ENCODE peak calls at places on chromosomes 7 and 10, in seven cellular contexts. H is ovary, A is heart left ventricle, K is uterus, M is A549, T is H1, Y is HCT116. L is an unnamed sample.

GRCh38 chr10:62852961-62853702 is 37.0 kb upstream of the EGR2 start:
- DNase-seq in Y (no peak), K (no peak), A (no peak), M (no peak), T (no peak), H (no peak), L (no peak)

GRCh38 chr10:98224509-98224908 is 43.5 kb downstream of the LOXL4 start:
- DNase-seq in K (no peak), Y (no peak), M (no peak), H (no peak), A (no peak), T (no peak), L (no peak)

GRCh38 chr10:15796762-15797161 is 63.5 kb downstream of the MINDY3 start:
- DNase-seq in A (no peak), H (no peak), Y (no peak), K (no peak), M (no peak), T (no peak), L (no peak)

GRCh38 chr10:15211464-15211979 is 43.0 kb upstream of the NMT2 start:
- DNase-seq in M (no peak), T (no peak), Y (peak; percentile 60), A (no peak), K (no peak), H (no peak), L (no peak)

GRCh38 chr7:105487559-105488218 is 34.4 kb downstream of the PUS7 start:
- DNase-seq in T (peak; percentile 32), M (peak; percentile 62), H (no peak), K (no peak), A (no peak), Y (no peak), L (no peak)

GRCh38 chr10:89347706-89348457 is 20.1 kb downstream of the IFIT3 start:
- DNase-seq in M (no peak), T (no peak), A (no peak), H (no peak), Y (no peak), K (no peak), L (no peak)

GRCh38 chr7:148944935-148945934 is 61.1 kb upstream of the EZH2 start:
- DNase-seq in K (no peak), A (no peak), Y (no peak), T (no peak), M (peak; percentile 23), H (no peak), L (no peak)

GRCh38 chr10:88793747-88794299 is 8.7 kb upstream of the LIPM start:
- DNase-seq in T (no peak), M (no peak), Y (no peak), A (no peak), K (no peak), H (no peak), L (no peak)

GRCh38 chr7:80935971-80936370 is 17.1 kb upstream of the SEMA3C start:
- DNase-seq in M (no peak), H (no peak), K (no peak), T (no peak), Y (no peak), A (no peak), L (no peak)

GRCh38 chr10:49761201-49761788 is 828 bp downstream of the OGDHL start:
- DNase-seq in Y (no peak), T (no peak), H (no peak), M (no peak), K (no peak), A (no peak), L (no peak)

GRCh38 chr10:33460461-33461294 is 126.2 kb upstream of the NRP1 start:
- DNase-seq in M (no peak), A (peak; percentile 78), H (peak; percentile 24), K (peak; percentile 71), T (no peak), Y (no peak), L (no peak)

GRCh38 chr10:121822724-121823123 is 105.1 kb downstream of the ATE1 start:
- DNase-seq in A (no peak), Y (no peak), H (no peak), M (no peak), K (no peak), T (no peak), L (no peak)

GRCh38 chr7:116499168-116500070 is at the start of gene CAV2:
- DNase-seq in Y (peak; percentile 74), K (peak; percentile 71), A (peak; percentile 88), T (peak; percentile 69), H (peak; percentile 67), M (peak; percentile 82), L (no peak)

GRCh38 chr10:35843524-35844171 is 201.6 kb upstream of the FZD8 start:
- DNase-seq in K (no peak), Y (no peak), A (no peak), H (no peak), M (no peak), T (no peak), L (no peak)

GRCh38 chr10:132460691-132461090 is 63.7 kb downstream of the PWWP2B start:
- DNase-seq in M (no peak), A (peak; percentile 21), K (no peak), Y (no peak), T (no peak), H (no peak), L (no peak)

GRCh38 chr10:11086177-11086576 is 68.5 kb downstream of the CELF2 start:
- DNase-seq in M (no peak), Y (no peak), H (peak; percentile 55), T (no peak), K (peak; percentile 50), A (peak; percentile 81), L (no peak)

GRCh38 chr10:103598654-103599115 is 105.2 kb downstream of the NEURL1 start:
- DNase-seq in M (peak; percentile 80), A (no peak), K (peak; percentile 67), Y (peak; percentile 66), H (peak; percentile 57), T (peak; percentile 81), L (peak; percentile 73)

GRCh38 chr10:118106426-118106825 is 59.7 kb upstream of the RAB11FIP2 start:
- DNase-seq in H (no peak), Y (peak; percentile 8), A (no peak), M (peak; percentile 28), T (no peak), K (no peak), L (peak; percentile 20)

GRCh38 chr10:86402283-86402931 is 35.8 kb upstream of the GRID1 start:
- DNase-seq in Y (no peak), T (no peak), A (no peak), M (no peak), H (no peak), K (peak; percentile 31), L (no peak)

GRCh38 chr10:111107023-111107422 is 30.2 kb downstream of the ADRA2A start:
- DNase-seq in A (no peak), T (peak; percentile 51), Y (no peak), K (no peak), H (no peak), M (no peak), L (no peak)

GRCh38 chr10:132421377-132422168 is 24.6 kb downstream of the PWWP2B start:
- DNase-seq in H (peak; percentile 79), M (peak; percentile 63), Y (no peak), T (no peak), K (peak; percentile 76), A (peak; percentile 90), L (no peak)

GRCh38 chr10:86665868-86666267 is 2.4 kb upstream of the LDB3 start:
- DNase-seq in A (peak; percentile 86), M (no peak), Y (no peak), T (no peak), H (no peak), K (no peak), L (no peak)

GRCh38 chr10:68628576-68629127 is 68.5 kb downstream of the TET1 start:
- DNase-seq in Y (no peak), H (no peak), T (no peak), M (no peak), K (no peak), A (no peak), L (no peak)

GRCh38 chr7:133705596-133705995 is 421.5 kb upstream of the LRGUK start:
- DNase-seq in Y (peak; percentile 74), M (peak; percentile 86), T (no peak), K (no peak), A (no peak), H (no peak), L (no peak)

GRCh38 chr7:44071726-44072363 is 6.5 kb upstream of the PGAM2 start:
- DNase-seq in Y (no peak), A (peak; percentile 11), K (no peak), H (no peak), T (no peak), M (no peak), L (no peak)

DNA sequence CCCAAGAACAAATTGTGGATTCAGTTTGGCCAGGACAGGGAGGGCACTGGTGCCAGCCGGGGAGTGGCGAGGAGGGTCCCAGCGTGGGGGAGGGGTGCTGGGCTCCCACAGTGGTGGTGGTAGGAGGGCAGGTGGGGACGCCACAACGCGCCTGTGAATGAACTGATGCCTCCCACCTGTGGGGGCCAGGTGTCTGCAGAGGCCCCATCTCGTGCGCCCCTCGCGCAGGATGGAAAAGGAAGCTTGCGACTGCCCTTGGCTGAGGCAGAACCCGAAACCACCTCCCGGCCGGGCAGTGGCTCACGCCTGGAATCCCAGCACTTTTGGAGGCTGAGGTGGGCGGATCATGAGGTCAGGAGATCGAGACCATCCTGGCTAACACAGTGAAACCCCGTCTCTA is 72.0 kb downstream of the MICALL2 start:
- DNase-seq in K (no peak), Y (no peak), A (no peak), H (no peak), M (no peak), T (no peak), L (no peak)
- H3K4me1 ChIP-seq in K (no peaks in the 10 kb centered on the region), Y (no peaks in the 10 kb centered on the region), A (no peaks in the 10 kb centered on the region), H (no peaks in the 10 kb centered on the region), M (no peaks in the 10 kb centered on the region), T (no peaks in the 10 kb centered on the region), L (no peaks in the 10 kb centered on the region)

GRCh38 chr10:52440612-52441285 is 126.7 kb downstream of the DKK1 start:
- DNase-seq in Y (no peak), T (no peak), A (no peak), H (no peak), M (no peak), K (no peak), L (no peak)
- H3K27ac ChIP-seq in Y (peak overlapping the region; percentile 98), T (no peak overlapping the region), A (no peak overlapping the region), H (no peak overlapping the region), M (peak overlapping the region; percentile 84), K (no peak overlapping the region), L (no peak overlapping the region)

DNA sequence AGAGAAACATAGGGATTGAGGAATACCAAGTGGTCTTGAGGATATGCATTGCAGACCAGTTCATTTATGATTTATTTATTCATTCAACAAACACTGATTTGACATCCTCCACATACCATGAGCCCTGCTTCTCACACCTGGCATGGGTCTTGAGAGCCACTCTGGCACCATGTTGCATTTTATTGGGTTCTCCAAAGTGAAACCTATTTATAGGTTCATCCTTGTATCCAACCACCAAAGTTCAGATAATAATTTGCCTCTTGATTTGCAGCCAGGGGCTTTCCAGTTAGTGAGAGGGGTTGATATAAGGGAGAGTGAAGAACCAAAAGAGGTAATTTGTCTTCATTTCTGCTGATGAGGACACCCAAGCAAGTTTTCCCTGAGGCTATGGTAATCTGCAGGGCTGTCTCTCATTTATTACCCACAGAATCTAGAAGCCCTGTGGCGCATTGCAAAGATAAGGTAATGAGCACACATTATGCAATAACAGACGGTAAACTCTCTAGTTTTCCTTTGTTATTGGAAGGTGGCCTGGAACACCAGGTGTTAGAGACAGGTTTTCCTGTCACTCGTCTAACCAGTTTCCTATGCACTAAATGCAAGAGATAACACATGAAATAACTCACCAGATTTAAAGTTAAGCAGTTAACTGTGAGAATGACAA is 28.8 kb upstream of the ICA1 start:
- DNase-seq in H (no peak), A (no peak), K (no peak), Y (no peak), M (no peak), T (no peak), L (no peak)
- H3K4me1 ChIP-seq in H (no peaks in the 10 kb centered on the region), A (peaks cover 6% of the 10 kb centered on the region), K (no peaks in the 10 kb centered on the region), Y (no peaks in the 10 kb centered on the region), M (no peaks in the 10 kb centered on the region), T (no peaks in the 10 kb centered on the region), L (peaks cover 1% of the 10 kb centered on the region)

GRCh38 chr10:80290474-80291220 is 1.2 kb upstream of the MAT1A start:
- DNase-seq in Y (no peak), A (no peak), M (no peak), H (no peak), K (no peak), T (no peak), L (no peak)
- H3K27ac ChIP-seq in Y (no peak overlapping the region), A (no peak overlapping the region), M (no peak overlapping the region), H (no peak overlapping the region), K (no peak overlapping the region), T (no peak overlapping the region), L (no peak overlapping the region)

L was measured in iPS DF 6.9.